ENCODE peak calls at places on chromosomes 12 and 14, in five cellular contexts. O, J, Y, D and Q are unnamed samples.

GRCh38 chr12:119365451-119365850 is 30.9 kb downstream of the CCDC60 start:
- DNase-seq in O (no peak), J (no peak), Y (no peak), D (no peak), Q (no peak)

GRCh38 chr12:47458273-47458672 is 247.6 kb downstream of the RPAP3 start:
- DNase-seq in O (peak; percentile 3), J (no peak), Y (no peak), D (no peak), Q (no peak)

GRCh38 chr14:55136868-55137785 is 8.1 kb downstream of the LGALS3 start:
- DNase-seq in O (no peak), J (peak; percentile 52), Y (no peak), D (peak; percentile 90), Q (no peak)

GRCh38 chr12:32125455-32126084 is 18.9 kb downstream of the BICD1 start:
- DNase-seq in O (no peak), J (no peak), Y (no peak), D (no peak), Q (no peak)

GRCh38 chr12:6792522-6793201 is 3.3 kb downstream of the CD4 start:
- DNase-seq in O (no peak), J (no peak), Y (no peak), D (no peak), Q (no peak)

GRCh38 chr12:14777271-14777670 is 26.0 kb downstream of the WBP11 start:
- DNase-seq in O (no peak), J (no peak), Y (no peak), D (no peak), Q (no peak)

GRCh38 chr12:45615268-45615667 is 114.2 kb upstream of the ARID2 start:
- DNase-seq in O (no peak), J (no peak), Y (no peak), D (peak; percentile 82), Q (no peak)

GRCh38 chr14:75282166-75282547 is 3.5 kb downstream of the FOS start:
- DNase-seq in O (no peak), J (no peak), Y (no peak), D (no peak), Q (peak; percentile 78)

GRCh38 chr12:7667025-7667575 is 1.4 kb upstream of the APOBEC1 start:
- DNase-seq in O (peak; percentile 19), J (no peak), Y (no peak), D (no peak), Q (no peak)

GRCh38 chr12:77133566-77133965 is 68.2 kb upstream of the E2F7 start:
- DNase-seq in O (no peak), J (no peak), Y (peak; percentile 50), D (peak; percentile 61), Q (no peak)

GRCh38 chr12:116497051-116497529 is 62.1 kb upstream of the MAP1LC3B2 start:
- DNase-seq in O (peak; percentile 74), J (no peak), Y (no peak), D (no peak), Q (no peak)

GRCh38 chr12:6362383-6362782 is 13.0 kb downstream of the SCNN1A start:
- DNase-seq in O (no peak), J (no peak), Y (no peak), D (no peak), Q (no peak)

GRCh38 chr12:92654929-92655328 is 47.9 kb upstream of the PLEKHG7 start:
- DNase-seq in O (no peak), J (no peak), Y (no peak), D (no peak), Q (no peak)

GRCh38 chr12:30437044-30437443 is 258.6 kb downstream of the IPO8 start:
- DNase-seq in O (no peak), J (no peak), Y (no peak), D (no peak), Q (no peak)

GRCh38 chr14:53325176-53325806 is 172.2 kb upstream of the DDHD1 start:
- DNase-seq in O (no peak), J (no peak), Y (no peak), D (no peak), Q (no peak)

GRCh38 chr12:56645201-56645716 is 525 bp downstream of the ATP5F1B start:
- DNase-seq in O (no peak), J (no peak), Y (no peak), D (no peak), Q (no peak)

GRCh38 chr12:69619050-69619449 is 8.3 kb upstream of the LRRC10 start:
- DNase-seq in O (no peak), J (no peak), Y (no peak), D (no peak), Q (no peak)

GRCh38 chr12:116962783-116963356 is 52.1 kb downstream of the FBXW8 start:
- DNase-seq in O (no peak), J (no peak), Y (no peak), D (no peak), Q (no peak)

GRCh38 chr12:54132979-54133378 is 55.8 kb downstream of the SMUG1 start:
- DNase-seq in O (no peak), J (no peak), Y (no peak), D (no peak), Q (no peak)

GRCh38 chr12:57840701-57841100 is 5.8 kb downstream of the CTDSP2 start:
- DNase-seq in O (no peak), J (no peak), Y (no peak), D (no peak), Q (no peak)

GRCh38 chr12:57837779-57838562 is 8.6 kb downstream of the CTDSP2 start:
- DNase-seq in O (no peak), J (no peak), Y (no peak), D (peak; percentile 56), Q (no peak)

GRCh38 chr12:57841445-57841844 is 5.1 kb downstream of the CTDSP2 start:
- DNase-seq in O (no peak), J (no peak), Y (no peak), D (no peak), Q (no peak)

GRCh38 chr12:57838594-57839302 is 7.8 kb downstream of the CTDSP2 start:
- DNase-seq in O (no peak), J (no peak), Y (no peak), D (no peak), Q (no peak)

DNA sequence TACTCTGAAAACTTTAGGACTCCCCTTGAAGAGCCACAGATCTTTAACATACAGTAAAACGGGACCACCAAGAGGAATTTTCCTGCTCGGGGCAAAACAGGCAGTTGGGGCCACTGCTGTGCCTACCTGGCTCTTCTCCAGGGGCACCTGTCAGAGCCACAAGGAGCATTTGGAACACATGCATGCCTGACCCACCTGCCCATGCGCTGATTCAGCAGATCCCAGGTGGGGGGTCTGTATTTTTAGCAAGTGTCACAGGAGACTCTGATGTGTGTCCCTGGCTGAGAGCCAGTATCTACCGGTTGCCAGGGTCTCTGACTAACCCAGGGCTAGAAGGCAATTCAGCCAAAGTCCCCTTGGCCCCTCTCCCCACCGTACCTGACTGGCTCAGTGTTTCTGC is 6.5 kb downstream of the CTDSP2 start:
- DNase-seq in O (no peak), J (no peak), Y (no peak), D (no peak), Q (no peak)
- H3K27ac ChIP-seq in O (no peak overlapping the region), J (peak overlapping the region; percentile 39), Y (no peak overlapping the region), D (no peak overlapping the region), Q (no peak overlapping the region)

DNA sequence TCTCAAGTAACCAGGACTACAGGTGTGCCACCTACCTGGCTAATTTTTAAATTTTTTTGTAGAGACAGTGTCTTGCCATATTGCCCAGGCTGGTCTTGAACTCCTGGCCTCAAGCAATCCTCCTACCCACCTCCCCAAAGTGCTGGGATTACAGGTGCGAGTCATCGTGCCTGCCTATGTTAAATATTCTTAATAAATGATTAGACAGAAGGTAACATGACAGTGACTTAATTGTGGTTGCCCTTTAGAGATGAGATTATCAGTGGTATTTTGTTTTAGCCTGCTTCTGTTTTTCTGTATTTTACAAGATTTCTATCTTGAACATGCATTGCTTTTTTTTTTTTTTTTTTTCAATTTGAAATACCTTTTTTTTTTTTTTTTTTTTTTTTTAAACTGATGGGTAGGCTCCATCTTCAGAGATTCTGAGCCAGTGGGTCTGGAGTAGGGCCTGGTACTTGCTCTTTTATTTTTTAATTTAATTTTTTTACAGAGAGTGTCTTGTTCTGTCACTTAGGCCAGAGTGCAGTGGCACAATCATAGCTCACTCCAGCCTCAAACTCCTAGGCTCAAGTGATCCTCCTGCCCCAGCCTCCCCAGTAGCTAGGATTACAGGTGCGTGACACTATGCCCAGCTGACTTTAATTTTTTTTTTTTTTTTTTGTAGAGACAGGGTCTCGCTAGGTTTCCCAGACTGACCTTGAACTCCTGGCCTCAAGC is 88.4 kb downstream of the BORCS5 start:
- DNase-seq in O (no peak), J (no peak), Y (no peak), D (no peak), Q (no peak)
- H3K27ac ChIP-seq in O (no peak overlapping the region), J (no peak overlapping the region), Y (no peak overlapping the region), D (no peak overlapping the region), Q (no peak overlapping the region)

GRCh38 chr12:123997033-123997822 is 24.2 kb downstream of the ZNF664 start:
- DNase-seq in O (no peak), J (no peak), Y (no peak), D (no peak), Q (no peak)

GRCh38 chr12:123998344-123998941 is 25.4 kb downstream of the ZNF664 start:
- DNase-seq in O (no peak), J (no peak), Y (no peak), D (no peak), Q (no peak)

GRCh38 chr12:123998960-123999359 is 25.9 kb downstream of the ZNF664 start:
- DNase-seq in O (no peak), J (no peak), Y (no peak), D (peak; percentile 36), Q (no peak)

GRCh38 chr12:123996581-123996980 is 23.6 kb downstream of the ZNF664 start:
- DNase-seq in O (no peak), J (peak; percentile 51), Y (no peak), D (no peak), Q (peak; percentile 58)

GRCh38 chr12:123997908-123998307 is 24.9 kb downstream of the ZNF664 start:
- DNase-seq in O (no peak), J (no peak), Y (no peak), D (no peak), Q (no peak)
- H3K27ac ChIP-seq in O (no peak overlapping the region), J (peak overlapping the region; percentile 75), Y (no peak overlapping the region), D (no peak overlapping the region), Q (peak overlapping the region; percentile 40)

GRCh38 chr14:92644601-92645515 is 103.6 kb downstream of the LGMN start:
- DNase-seq in O (no peak), J (no peak), Y (no peak), D (no peak), Q (no peak)

GRCh38 chr14:92641306-92641705 is 107.1 kb downstream of the LGMN start:
- DNase-seq in O (no peak), J (no peak), Y (no peak), D (no peak), Q (no peak)

GRCh38 chr14:92646952-92647461 is 101.4 kb downstream of the LGMN start:
- DNase-seq in O (no peak), J (no peak), Y (no peak), D (peak; percentile 48), Q (no peak)

GRCh38 chr14:92645841-92646478 is 102.5 kb downstream of the LGMN start:
- DNase-seq in O (no peak), J (no peak), Y (no peak), D (no peak), Q (no peak)

GRCh38 chr14:92644166-92644565 is 104.3 kb downstream of the LGMN start:
- DNase-seq in O (peak; percentile 52), J (no peak), Y (no peak), D (peak; percentile 24), Q (no peak)
- H3K27ac ChIP-seq in O (peak overlapping the region; percentile 66), J (no peak overlapping the region), Y (no peak overlapping the region), D (no peak overlapping the region), Q (no peak overlapping the region)

DNA sequence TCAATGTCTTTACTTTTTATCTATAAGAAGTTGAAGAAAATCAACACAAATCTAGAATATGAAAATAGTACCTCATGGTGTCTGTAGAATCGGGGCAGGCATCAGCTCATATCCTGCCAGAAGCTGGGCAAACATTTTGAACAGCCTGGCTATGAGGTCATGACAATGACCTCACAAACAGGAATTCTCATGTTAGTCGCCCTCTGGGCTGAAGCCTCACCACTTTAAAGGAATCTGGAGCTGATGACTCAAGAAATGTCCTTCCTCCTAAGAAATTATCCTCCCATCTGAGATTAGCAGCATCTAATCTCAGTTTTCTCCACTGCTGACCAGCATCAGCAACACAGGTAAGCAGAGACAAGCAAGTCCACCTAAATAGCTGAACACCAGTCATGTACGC is 27.1 kb downstream of the CLIP1 start:
- DNase-seq in O (peak; percentile 23), J (no peak), Y (no peak), D (peak; percentile 80), Q (no peak)
- H3K27ac ChIP-seq in O (no peak overlapping the region), J (no peak overlapping the region), Y (no peak overlapping the region), D (peak overlapping the region; percentile 54), Q (no peak overlapping the region)